ENCODE peak calls at places on chromosomes 6 and 20, in six cellular contexts. Z is HCT116; Y is activated CD4-positive, alpha-beta T cell treated with anti-CD3 and anti-CD28 coated beads, Interleukin-2, amount 50 U/mL, for 24 hours; Q is IMR-90; S is RCC 7860; W is foreskin fibroblast. F is an unnamed sample.

GRCh38 chr6:30378290-30378937 is 33.5 kb downstream of the RPP21 start:
- DNase-seq in Z (no peak), Y (no peak), Q (peak; percentile 19), S (no peak), W (peak; percentile 31), F (peak; percentile 43)

GRCh38 chr6:149862901-149863595 is 1.1 kb downstream of the LRP11 start:
- DNase-seq in Z (no peak), Y (no peak), Q (peak; percentile 57), S (peak; percentile 52), W (peak; percentile 90), F (peak; percentile 74)

GRCh38 chr20:1392443-1392692 is 486 bp downstream of the FKBP1A start:
- DNase-seq in Z (no peak), Y (no peak), Q (no peak), S (no peak), W (no peak), F (no peak)

GRCh38 chr20:1535420-1536175 is 21.9 kb downstream of the SIRPD start:
- DNase-seq in Z (no peak), Y (no peak), Q (no peak), S (no peak), W (no peak), F (no peak)

GRCh38 chr6:37049990-37050853 is 44.8 kb downstream of the FGD2 start:
- DNase-seq in Z (no peak), Y (peak; percentile 52), Q (no peak), S (no peak), W (no peak), F (no peak)

GRCh38 chr6:38671885-38672467 is 31.0 kb downstream of the GLO1 start:
- DNase-seq in Z (peak; percentile 28), Y (peak; percentile 32), Q (peak; percentile 76), S (peak; percentile 24), W (peak; percentile 79), F (peak; percentile 41)

GRCh38 chr6:36599791-36600209 is 5.6 kb downstream of the SRSF3 start:
- DNase-seq in Z (no peak), Y (peak; percentile 42), Q (peak; percentile 40), S (no peak), W (peak; percentile 74), F (no peak)

GRCh38 chr20:41030536-41031242 is 2.1 kb downstream of the TOP1 start:
- DNase-seq in Z (no peak), Y (no peak), Q (peak; percentile 80), S (no peak), W (peak; percentile 77), F (no peak)

GRCh38 chr20:41818369-41818768 is 200.2 kb upstream of the CHD6 start:
- DNase-seq in Z (no peak), Y (no peak), Q (no peak), S (no peak), W (no peak), F (no peak)

F was measured in LoVo.